ENCODE peak calls at places on chromosomes 1 and 21, in four cellular contexts. S is MM.1S, J is mesenchymal stem cell, X is fibroblast of lung. F is an unnamed sample.

GRCh38 chr1:182056596-182057366 is 4.7 kb downstream of the ZNF648 start:
- DNase-seq in S (no peak), J (no peak), X (no peak), F (no peak)

GRCh38 chr21:36603221-36603620 is 95.7 kb upstream of the SIM2 start:
- DNase-seq in S (no peak), J (no peak), X (no peak), F (no peak)

GRCh38 chr21:31612889-31613785 is 46.4 kb upstream of the SOD1 start:
- DNase-seq in S (no peak), J (peak), X (peak), F (peak)

GRCh38 chr1:50358962-50359361 is 64.3 kb downstream of the DMRTA2 start:
- DNase-seq in S (no peak), J (no peak), X (no peak), F (no peak)

GRCh38 chr1:34898220-34898820 is 31.1 kb downstream of the DLGAP3 start:
- DNase-seq in S (no peak), J (no peak), X (no peak), F (no peak)

GRCh38 chr1:6473974-6474814 is 8.2 kb upstream of the TNFRSF25 start:
- DNase-seq in S (no peak), J (no peak), X (no peak), F (no peak)

GRCh38 chr21:40120944-40121575 is 253.8 kb downstream of the PCP4 start:
- DNase-seq in S (peak), J (no peak), X (peak), F (no peak)

GRCh38 chr1:215567491-215568286 is 585 bp downstream of the KCTD3 start:
- DNase-seq in S (peak), J (peak), X (peak), F (peak)

GRCh38 chr1:225942574-225942973 is 1.6 kb upstream of the LEFTY2 start:
- DNase-seq in S (peak), J (no peak), X (no peak), F (no peak)

GRCh38 chr1:244920911-244921310 is 56.6 kb upstream of the HNRNPU start:
- DNase-seq in S (peak), J (peak), X (no peak), F (no peak)

GRCh38 chr1:1364266-1364665 is 5.9 kb upstream of the MXRA8 start:
- DNase-seq in S (no peak), J (no peak), X (no peak), F (no peak)

GRCh38 chr1:79497193-79497773 is 490.8 kb upstream of the ADGRL4 start:
- DNase-seq in S (peak), J (peak), X (peak), F (peak)

GRCh38 chr1:220031290-220031689 is 15.0 kb downstream of the EPRS1 start:
- DNase-seq in S (no peak), J (no peak), X (no peak), F (no peak)

GRCh38 chr21:46621457-46622182 is 13.9 kb upstream of the PRMT2 start:
- DNase-seq in S (no peak), J (no peak), X (no peak), F (no peak)

GRCh38 chr1:157992031-157992568 is 1.3 kb upstream of the KIRREL1 start:
- DNase-seq in S (peak), J (peak), X (peak), F (peak)

GRCh38 chr1:50548243-50548642 is 125.0 kb upstream of the DMRTA2 start:
- DNase-seq in S (no peak), J (no peak), X (no peak), F (no peak)

GRCh38 chr1:216223521-216223920 is 199.7 kb downstream of the USH2A start:
- DNase-seq in S (no peak), J (peak), X (peak), F (no peak)

DNA sequence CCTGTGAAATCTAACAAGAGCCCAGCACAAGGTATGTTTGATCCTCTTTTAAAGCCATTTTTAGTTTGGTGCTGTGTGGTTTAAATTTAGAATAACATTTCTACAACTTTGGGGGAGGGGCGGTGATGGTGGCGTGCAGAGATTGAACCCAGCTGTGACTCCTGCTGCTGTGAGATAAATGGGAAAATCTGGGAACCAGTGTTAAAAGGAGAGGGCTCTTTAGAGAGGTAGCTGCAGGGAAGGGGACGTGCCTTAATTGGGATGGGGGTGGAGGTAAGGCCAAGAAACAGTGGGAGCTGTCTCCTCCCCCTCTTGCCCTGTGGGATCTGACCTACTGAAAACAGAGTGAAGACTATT is 30.3 kb upstream of the DNAJC6 start:
- DNase-seq in S (no peak), J (peak), X (no peak), F (no peak)
- H3K4me2 ChIP-seq in S (no peak), J (no peak), X (no peak), F (no peak)

DNA sequence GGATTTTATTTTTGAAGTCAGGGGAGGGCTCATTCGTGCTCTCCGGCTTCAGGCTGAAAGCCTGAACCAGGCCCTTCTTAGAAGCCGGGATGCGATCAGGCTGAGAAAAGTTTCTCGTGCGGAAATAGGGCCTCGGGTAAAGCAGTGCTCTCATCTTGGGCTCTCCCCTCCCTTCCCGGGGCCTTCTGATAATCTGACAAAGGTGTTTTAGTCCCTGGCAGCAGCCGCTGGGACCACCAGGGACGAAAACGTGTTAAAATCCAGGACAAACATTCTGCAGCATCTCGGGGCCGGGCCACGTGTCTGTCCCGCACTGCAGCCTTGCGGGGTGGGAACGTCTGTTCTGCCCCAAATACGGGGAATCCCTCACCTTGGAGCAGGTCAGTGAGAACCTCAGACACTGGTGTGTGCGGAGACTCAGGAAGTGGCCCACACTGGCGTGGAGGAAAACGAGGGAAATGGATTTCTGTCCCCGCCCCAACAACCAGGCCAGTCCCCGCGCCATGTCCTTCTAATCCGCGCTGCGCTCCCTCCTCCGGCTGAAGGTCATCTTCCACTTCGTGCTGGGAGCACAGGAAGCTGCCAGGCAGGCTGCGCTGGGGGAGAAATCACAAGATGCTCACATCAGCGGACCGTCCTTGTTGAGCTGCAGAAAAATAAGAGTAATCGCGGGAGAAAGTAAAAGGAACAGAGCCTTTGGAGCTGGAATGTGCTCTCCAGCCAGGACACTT is 16.6 kb upstream of the AJAP1 start:
- DNase-seq in S (no peak), J (no peak), X (no peak), F (no peak)
- H3K4me2 ChIP-seq in S (no peak), J (no peak), X (no peak), F (no peak)

GRCh38 chr1:52455686-52456085 is 51.3 kb downstream of the PRPF38A start:
- DNase-seq in S (no peak), J (no peak), X (no peak), F (peak)
- H3K4me2 ChIP-seq in S (no peak), J (no peak), X (no peak), F (no peak)

GRCh38 chr1:21115098-21115760 is 61.5 kb downstream of the EIF4G3 start:
- DNase-seq in S (no peak), J (no peak), X (no peak), F (no peak)
- H3K4me2 ChIP-seq in S (no peak), J (no peak), X (no peak), F (no peak)

DNA sequence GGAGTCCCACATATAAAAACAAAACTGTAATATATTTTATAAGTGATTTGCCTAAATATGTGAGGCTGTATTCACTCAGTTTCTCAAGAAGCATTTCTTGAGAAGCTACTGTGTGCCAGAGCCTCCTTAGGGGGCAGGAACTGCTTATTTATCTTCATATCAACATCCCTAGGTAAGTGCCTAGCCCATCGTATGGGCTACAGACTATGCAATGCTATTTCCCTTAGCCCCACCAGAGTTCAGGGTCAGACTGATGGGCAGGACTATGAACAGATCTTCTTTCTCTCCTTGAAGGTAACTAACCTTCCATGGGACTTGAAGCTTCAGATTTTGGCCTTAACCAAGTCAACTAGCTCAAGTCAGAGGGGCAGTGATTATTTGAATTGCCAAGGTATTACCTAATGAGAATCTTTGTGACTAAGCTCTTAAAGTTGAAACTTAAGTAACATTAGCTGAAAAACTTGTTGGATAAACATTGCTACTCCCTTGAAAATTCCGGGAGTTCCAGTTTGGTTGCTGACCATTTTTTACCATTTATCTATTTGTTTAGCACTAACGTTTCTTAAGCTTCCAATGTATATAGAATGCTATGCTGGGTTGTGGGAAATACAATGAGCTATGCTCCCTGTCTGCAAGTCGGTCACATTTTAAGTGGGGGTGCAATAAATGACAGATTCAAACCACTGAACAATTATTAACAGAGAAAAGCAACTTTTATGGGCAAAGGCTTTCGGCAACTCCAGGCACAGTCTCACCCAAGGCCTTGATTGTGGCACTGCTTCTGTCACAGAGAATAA is 85.2 kb downstream of the GPR88 start:
- DNase-seq in S (no peak), J (peak), X (peak), F (peak)
- H3K4me2 ChIP-seq in S (no peak), J (peak), X (no peak), F (no peak)